ENCODE peak calls at places on chromosomes 3 and 15, in seven cellular contexts. J, L, N, V, X, W and P are unnamed samples.

GRCh38 chr3:128323206-128324081 is 143.2 kb downstream of the DNAJB8 start:
- DNase-seq in X (no peak), N (no peak), L (no peak), J (no peak), V (no peak), W (peak), P (no peak)

GRCh38 chr3:52777959-52778805 is 783 bp downstream of the ITIH1 start:
- DNase-seq in N (peak), L (no peak), J (no peak), X (no peak), W (no peak), V (no peak), P (peak)

GRCh38 chr3:128343287-128344045 is 123.2 kb downstream of the DNAJB8 start:
- DNase-seq in J (no peak), L (peak), N (no peak), V (peak), W (peak), X (no peak), P (peak)

GRCh38 chr3:66555214-66555844 is 54.5 kb upstream of the LRIG1 start:
- DNase-seq in W (peak), J (no peak), V (no peak), N (no peak), X (no peak), L (no peak), P (no peak)

GRCh38 chr3:125160911-125161371 is 51.6 kb downstream of the SLC12A8 start:
- DNase-seq in V (no peak), W (peak), J (no peak), X (no peak), L (no peak), N (no peak), P (no peak)

GRCh38 chr3:59704292-59704691 is 654.5 kb upstream of the CFAP20DC start:
- DNase-seq in W (no peak), V (no peak), X (no peak), J (no peak), N (no peak), L (no peak), P (no peak)

GRCh38 chr3:46966811-46967210 is 9.7 kb downstream of the CCDC12 start:
- DNase-seq in V (no peak), W (no peak), J (no peak), X (no peak), N (no peak), L (no peak), P (no peak)

GRCh38 chr3:67389176-67389575 is 265.2 kb downstream of the SUCLG2 start:
- DNase-seq in J (no peak), W (no peak), X (no peak), N (no peak), L (no peak), V (no peak), P (no peak)

GRCh38 chr3:159627229-159627628 is 361.4 kb upstream of the IL12A start:
- DNase-seq in L (no peak), X (no peak), W (peak), J (no peak), V (no peak), N (no peak), P (peak)

GRCh38 chr3:13172644-13173013 is 99.4 kb upstream of the IQSEC1 start:
- DNase-seq in L (no peak), X (no peak), W (no peak), V (no peak), J (no peak), N (no peak), P (no peak)

GRCh38 chr3:78978037-78978436 is 789.8 kb downstream of the ROBO1 start:
- DNase-seq in V (no peak), J (peak), N (no peak), W (peak), L (no peak), X (no peak), P (no peak)

GRCh38 chr3:19947549-19948071 is 713 bp downstream of the RAB5A start:
- DNase-seq in L (peak), W (peak), N (peak), J (peak), X (peak), V (peak), P (peak)

GRCh38 chr15:69467636-69468035 is 15.0 kb downstream of the RPLP1 start:
- DNase-seq in W (no peak), J (no peak), X (no peak), N (no peak), V (peak), L (peak), P (peak)

GRCh38 chr15:75156306-75157215 is 45.1 kb upstream of the C15orf39 start:
- DNase-seq in L (no peak), J (no peak), X (no peak), W (no peak), V (peak), N (no peak), P (no peak)

GRCh38 chr3:35760147-35760546 is 120.8 kb downstream of the ARPP21 start:
- DNase-seq in X (no peak), W (no peak), L (no peak), J (no peak), V (no peak), N (no peak), P (no peak)

GRCh38 chr3:185561374-185561943 is 9.1 kb upstream of the LIPH start:
- DNase-seq in J (no peak), V (peak), W (no peak), X (no peak), L (no peak), N (peak), P (peak)

GRCh38 chr3:94272030-94272429 is 209.2 kb downstream of the NSUN3 start:
- DNase-seq in X (no peak), L (no peak), J (no peak), N (no peak), V (peak), W (no peak), P (no peak)

GRCh38 chr3:193825617-193826016 is 232.6 kb downstream of the OPA1 start:
- DNase-seq in J (no peak), L (no peak), N (no peak), X (no peak), W (no peak), V (no peak), P (no peak)

GRCh38 chr3:108953700-108954099 is at the start of gene GUCA1C:
- DNase-seq in N (no peak), X (no peak), J (no peak), L (no peak), V (no peak), W (no peak), P (no peak)

GRCh38 chr3:115790759-115791158 is 167.4 kb downstream of the GAP43 start:
- DNase-seq in J (peak), V (peak), L (no peak), X (peak), W (peak), N (no peak), P (no peak)

GRCh38 chr15:69637818-69638217 is 185.2 kb downstream of the RPLP1 start:
- DNase-seq in L (no peak), J (no peak), X (no peak), V (no peak), N (no peak), W (no peak), P (no peak)

GRCh38 chr3:9715764-9716437 is 12.3 kb downstream of the CPNE9 start:
- DNase-seq in X (no peak), V (peak), N (peak), W (peak), J (peak), L (peak), P (peak)

GRCh38 chr3:194485876-194486539 is 794 bp downstream of the ATP13A3 start:
- DNase-seq in X (peak), W (peak), V (peak), J (peak), L (no peak), N (peak), P (peak)

GRCh38 chr15:60936186-60936585 is 292.9 kb downstream of the RORA start:
- DNase-seq in X (no peak), J (no peak), W (no peak), N (no peak), L (no peak), V (no peak), P (no peak)

GRCh38 chr3:187850256-187851010 is 105.2 kb upstream of the BCL6 start:
- DNase-seq in X (no peak), J (no peak), W (peak), V (no peak), L (no peak), N (peak), P (peak)

GRCh38 chr15:91311986-91312385 is 211.9 kb downstream of the SV2B start:
- DNase-seq in J (no peak), L (no peak), W (no peak), V (peak), X (no peak), N (no peak), P (no peak)

GRCh38 chr3:106204160-106204868 is 335.5 kb upstream of the CBLB start:
- DNase-seq in J (no peak), X (no peak), L (no peak), W (peak), V (peak), N (no peak), P (no peak)

GRCh38 chr15:74253276-74253921 is 17.3 kb downstream of the CCDC33 start:
- DNase-seq in L (no peak), V (no peak), N (no peak), X (no peak), W (no peak), J (no peak), P (no peak)

GRCh38 chr15:100761253-100761935 is 118.2 kb upstream of the ALDH1A3 start:
- DNase-seq in J (no peak), X (no peak), W (no peak), V (no peak), N (no peak), L (no peak), P (peak)

GRCh38 chr3:45683417-45684326 is 5.5 kb upstream of the SACM1L start:
- DNase-seq in V (no peak), J (peak), W (peak), N (no peak), X (no peak), L (no peak), P (no peak)

GRCh38 chr3:50584391-50584790 is 15.1 kb downstream of the HEMK1 start:
- DNase-seq in J (no peak), W (no peak), X (no peak), V (no peak), L (no peak), N (no peak), P (no peak)

GRCh38 chr15:57654136-57654845 is 52.2 kb upstream of the POLR2M start:
- DNase-seq in J (no peak), X (no peak), L (no peak), V (peak), N (no peak), W (no peak), P (no peak)

GRCh38 chr3:188407158-188407880 is 253.4 kb downstream of the LPP start:
- DNase-seq in X (no peak), L (no peak), N (no peak), J (no peak), V (peak), W (peak), P (no peak)

GRCh38 chr15:101476756-101477155 is 12.8 kb downstream of the PCSK6 start:
- DNase-seq in W (no peak), L (no peak), X (no peak), J (no peak), N (no peak), V (no peak), P (no peak)

GRCh38 chr3:13287833-13288232 is 132.3 kb downstream of the NUP210 start:
- DNase-seq in W (no peak), L (no peak), X (no peak), N (no peak), V (no peak), J (no peak), P (no peak)

GRCh38 chr3:194130807-194131589 is 5.0 kb upstream of the HES1 start:
- DNase-seq in J (no peak), V (peak), W (peak), X (no peak), L (no peak), N (no peak), P (peak)

GRCh38 chr3:120368172-120368571 is 19.0 kb upstream of the LRRC58 start:
- DNase-seq in V (no peak), W (no peak), X (no peak), N (no peak), J (no peak), L (no peak), P (no peak)

GRCh38 chr3:114519415-114519814 is 225.6 kb downstream of the TIGIT start:
- DNase-seq in W (peak), L (no peak), J (no peak), N (no peak), X (no peak), V (peak), P (no peak)

GRCh38 chr15:41183580-41183979 is 47.0 kb downstream of the EXD1 start:
- DNase-seq in N (no peak), L (no peak), V (no peak), J (no peak), W (no peak), X (no peak), P (no peak)

GRCh38 chr3:9352917-9353823 is 9.7 kb upstream of the THUMPD3 start:
- DNase-seq in N (peak), V (peak), W (peak), J (peak), X (peak), L (peak), P (peak)